ENCODE peak calls at places on chromosomes 13 and 19, in four cellular contexts. One of them, this sample, is unnamed.

GRCh38 chr19:47507924-47508553 is 6.8 kb downstream of the NAPA start:
- DNase-seq in CD4-positive, alpha-beta T cell: no peak
- DNase-seq in T-helper 17 cell: no peak
- DNase-seq in tibial nerve: no peak
- DNase-seq in this sample: no peak

GRCh38 chr19:31232871-31233270 is 116.4 kb downstream of the TSHZ3 start:
- DNase-seq in CD4-positive, alpha-beta T cell: no peak
- DNase-seq in T-helper 17 cell: no peak
- DNase-seq in tibial nerve: no peak
- DNase-seq in this sample: no peak

GRCh38 chr13:113952983-113953520 is 20.8 kb downstream of the C13orf46 start:
- DNase-seq in CD4-positive, alpha-beta T cell: no peak
- DNase-seq in T-helper 17 cell: no peak
- DNase-seq in tibial nerve: no peak
- DNase-seq in this sample: no peak

GRCh38 chr19:2047449-2048103 is 3.5 kb downstream of the MKNK2 start:
- DNase-seq in CD4-positive, alpha-beta T cell: peak; percentile 41
- DNase-seq in T-helper 17 cell: no peak
- DNase-seq in tibial nerve: no peak
- DNase-seq in this sample: no peak

GRCh38 chr13:109610517-109610916 is 175.9 kb downstream of the IRS2 start:
- DNase-seq in CD4-positive, alpha-beta T cell: peak; percentile 22
- DNase-seq in T-helper 17 cell: no peak
- DNase-seq in tibial nerve: no peak
- DNase-seq in this sample: no peak

GRCh38 chr19:29271911-29272310 is 59.0 kb upstream of the UQCRFS1 start:
- DNase-seq in CD4-positive, alpha-beta T cell: no peak
- DNase-seq in T-helper 17 cell: no peak
- DNase-seq in tibial nerve: no peak
- DNase-seq in this sample: no peak

GRCh38 chr19:6616011-6616410 is 25.1 kb upstream of the CD70 start:
- DNase-seq in CD4-positive, alpha-beta T cell: no peak
- DNase-seq in T-helper 17 cell: no peak
- DNase-seq in tibial nerve: no peak
- DNase-seq in this sample: no peak

GRCh38 chr19:30326076-30326710 is 46.0 kb upstream of the ZNF536 start:
- DNase-seq in CD4-positive, alpha-beta T cell: no peak
- DNase-seq in T-helper 17 cell: no peak
- DNase-seq in tibial nerve: no peak
- DNase-seq in this sample: no peak

GRCh38 chr13:73532582-73532981 is 473.8 kb downstream of the KLF5 start:
- DNase-seq in CD4-positive, alpha-beta T cell: no peak
- DNase-seq in T-helper 17 cell: no peak
- DNase-seq in tibial nerve: no peak
- DNase-seq in this sample: no peak

GRCh38 chr13:74891610-74892009 is 590.4 kb downstream of the TBC1D4 start:
- DNase-seq in CD4-positive, alpha-beta T cell: no peak
- DNase-seq in T-helper 17 cell: no peak
- DNase-seq in tibial nerve: no peak
- DNase-seq in this sample: no peak

GRCh38 chr19:28956421-28956820 is 256.5 kb downstream of the UQCRFS1 start:
- DNase-seq in CD4-positive, alpha-beta T cell: no peak
- DNase-seq in T-helper 17 cell: no peak
- DNase-seq in tibial nerve: no peak
- DNase-seq in this sample: no peak

GRCh38 chr19:46022431-46023310 is at the start of gene PGLYRP1:
- DNase-seq in CD4-positive, alpha-beta T cell: no peak
- DNase-seq in T-helper 17 cell: no peak
- DNase-seq in tibial nerve: no peak
- DNase-seq in this sample: no peak

GRCh38 chr19:6092329-6093286 is 17.7 kb downstream of the RFX2 start:
- DNase-seq in CD4-positive, alpha-beta T cell: no peak
- DNase-seq in T-helper 17 cell: no peak
- DNase-seq in tibial nerve: peak; percentile 58
- DNase-seq in this sample: no peak

GRCh38 chr19:58089846-58090245 is 8.2 kb downstream of the ZSCAN18 start:
- DNase-seq in CD4-positive, alpha-beta T cell: no peak
- DNase-seq in T-helper 17 cell: no peak
- DNase-seq in tibial nerve: no peak
- DNase-seq in this sample: no peak

GRCh38 chr19:37077615-37077928 is 661 bp upstream of the ZNF420 start:
- DNase-seq in CD4-positive, alpha-beta T cell: no peak
- DNase-seq in T-helper 17 cell: no peak
- DNase-seq in tibial nerve: no peak
- DNase-seq in this sample: no peak

GRCh38 chr19:38290631-38291147 is 13.4 kb upstream of the C19orf33 start:
- DNase-seq in CD4-positive, alpha-beta T cell: no peak
- DNase-seq in T-helper 17 cell: no peak
- DNase-seq in tibial nerve: no peak
- DNase-seq in this sample: no peak

GRCh38 chr19:30693179-30693578 is 321.0 kb downstream of the ZNF536 start:
- DNase-seq in CD4-positive, alpha-beta T cell: no peak
- DNase-seq in T-helper 17 cell: no peak
- DNase-seq in tibial nerve: no peak
- DNase-seq in this sample: no peak

GRCh38 chr19:31110331-31110730 is 238.9 kb downstream of the TSHZ3 start:
- DNase-seq in CD4-positive, alpha-beta T cell: no peak
- DNase-seq in T-helper 17 cell: no peak
- DNase-seq in tibial nerve: no peak
- DNase-seq in this sample: no peak

GRCh38 chr13:64709079-64709478 is 2521.1 kb downstream of the PCDH9 start:
- DNase-seq in CD4-positive, alpha-beta T cell: no peak
- DNase-seq in T-helper 17 cell: no peak
- DNase-seq in tibial nerve: no peak
- DNase-seq in this sample: no peak

GRCh38 chr13:33251131-33251629 is 34.4 kb downstream of the STARD13 start:
- DNase-seq in CD4-positive, alpha-beta T cell: no peak
- DNase-seq in T-helper 17 cell: no peak
- DNase-seq in tibial nerve: no peak
- DNase-seq in this sample: no peak

GRCh38 chr19:4439243-4439642 is 18.4 kb downstream of the UBXN6 start:
- DNase-seq in CD4-positive, alpha-beta T cell: no peak
- DNase-seq in T-helper 17 cell: no peak
- DNase-seq in tibial nerve: no peak
- DNase-seq in this sample: no peak

DNA sequence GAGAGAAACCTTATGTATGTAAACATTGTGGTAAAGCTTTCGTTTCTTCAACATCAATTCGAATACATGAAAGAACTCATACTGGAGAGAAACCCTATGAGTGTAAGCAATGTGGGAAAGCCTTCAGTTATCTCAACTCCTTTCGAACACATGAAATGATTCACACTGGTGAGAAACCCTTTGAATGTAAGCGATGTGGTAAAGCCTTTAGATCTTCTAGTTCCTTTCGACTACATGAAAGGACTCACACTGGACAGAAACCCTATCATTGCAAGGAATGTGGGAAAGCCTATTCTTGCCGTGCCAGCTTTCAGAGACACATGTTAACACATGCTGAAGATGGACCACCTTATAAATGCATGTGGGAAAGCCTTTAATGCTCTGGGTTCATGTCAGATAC is 24.7 kb downstream of the ZNF136 start:
- DNase-seq in CD4-positive, alpha-beta T cell: no peak
- DNase-seq in T-helper 17 cell: no peak
- DNase-seq in tibial nerve: no peak
- DNase-seq in this sample: no peak
- H3K9me3 ChIP-seq in CD4-positive, alpha-beta T cell: peaks cover 90% of the 10 kb centered on the region
- H3K9me3 ChIP-seq in T-helper 17 cell: peaks cover 53% of the 10 kb centered on the region
- H3K9me3 ChIP-seq in tibial nerve: peaks cover 89% of the 10 kb centered on the region
- H3K9me3 ChIP-seq in this sample: peaks cover 60% of the 10 kb centered on the region

DNA sequence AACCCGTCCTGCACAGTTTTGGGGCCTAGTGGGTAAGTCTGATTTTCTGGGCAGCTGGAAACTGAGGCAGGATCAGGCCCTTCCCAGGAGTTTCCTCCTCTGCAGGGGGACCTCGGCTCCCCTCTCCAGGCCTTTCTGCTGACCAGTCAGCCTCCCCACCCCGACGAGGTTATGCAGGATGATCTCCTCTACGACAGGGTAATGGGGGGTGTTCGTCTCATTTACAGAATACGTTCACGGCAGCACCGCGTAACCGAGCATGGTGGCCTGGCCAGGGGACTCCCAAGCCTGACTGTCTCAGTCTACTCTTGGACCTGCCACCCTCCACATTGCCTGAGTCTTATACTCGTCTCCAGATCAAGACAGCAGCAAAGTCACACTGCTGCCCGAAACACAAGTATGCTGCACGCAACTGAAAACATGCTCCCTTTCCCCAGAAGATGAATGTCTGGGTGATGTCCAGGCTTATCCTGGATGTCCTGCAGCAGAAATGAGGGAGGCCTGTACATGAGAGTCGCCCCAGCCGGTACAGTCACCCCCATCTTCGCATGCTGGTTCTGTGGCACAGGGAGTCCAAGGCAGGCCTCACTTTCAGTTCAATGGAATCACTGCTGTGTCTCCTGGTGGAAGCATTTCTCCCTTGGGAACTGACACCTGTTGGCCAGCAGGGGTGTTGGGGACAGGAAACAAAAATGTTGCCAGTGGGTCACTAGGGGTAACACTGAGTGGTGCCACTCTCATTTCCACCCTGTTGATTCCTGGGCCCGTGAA is 120.8 kb downstream of the SOX1 start:
- DNase-seq in CD4-positive, alpha-beta T cell: no peak
- DNase-seq in T-helper 17 cell: no peak
- DNase-seq in tibial nerve: no peak
- DNase-seq in this sample: no peak
- H3K9me3 ChIP-seq in CD4-positive, alpha-beta T cell: no peaks in the 10 kb centered on the region
- H3K9me3 ChIP-seq in T-helper 17 cell: no peaks in the 10 kb centered on the region
- H3K9me3 ChIP-seq in tibial nerve: no peaks in the 10 kb centered on the region
- H3K9me3 ChIP-seq in this sample: no peaks in the 10 kb centered on the region

GRCh38 chr19:23996549-23996948 is 81.9 kb downstream of the ZNF726 start:
- DNase-seq in CD4-positive, alpha-beta T cell: no peak
- DNase-seq in T-helper 17 cell: no peak
- DNase-seq in tibial nerve: no peak
- DNase-seq in this sample: no peak

GRCh38 chr19:23986623-23987022 is 71.9 kb downstream of the ZNF726 start:
- DNase-seq in CD4-positive, alpha-beta T cell: no peak
- DNase-seq in T-helper 17 cell: no peak
- DNase-seq in tibial nerve: no peak
- DNase-seq in this sample: no peak

GRCh38 chr19:23992348-23992747 is 77.7 kb downstream of the ZNF726 start:
- DNase-seq in CD4-positive, alpha-beta T cell: no peak
- DNase-seq in T-helper 17 cell: no peak
- DNase-seq in tibial nerve: no peak
- DNase-seq in this sample: no peak

DNA sequence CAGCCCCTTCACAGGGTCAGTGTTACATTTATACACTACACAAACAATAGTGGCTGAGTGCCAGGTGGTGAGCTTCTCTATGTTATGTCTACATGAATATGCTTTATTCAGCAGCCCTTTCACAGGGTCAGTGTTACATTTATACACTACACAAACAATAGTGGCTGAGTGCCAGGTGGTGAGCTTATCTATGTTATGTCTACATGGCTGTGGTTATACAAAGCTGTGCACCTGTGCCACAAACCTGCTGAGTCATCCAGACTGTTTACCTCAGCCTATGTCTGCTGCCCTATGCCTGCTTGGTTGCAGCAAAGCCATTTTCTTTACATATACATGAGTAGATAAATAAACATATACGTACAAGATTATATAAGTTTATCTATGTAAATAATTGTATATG is 76.5 kb downstream of the ZNF726 start:
- DNase-seq in CD4-positive, alpha-beta T cell: no peak
- DNase-seq in T-helper 17 cell: no peak
- DNase-seq in tibial nerve: no peak
- DNase-seq in this sample: no peak
- H3K9me3 ChIP-seq in CD4-positive, alpha-beta T cell: no peaks in the 10 kb centered on the region
- H3K9me3 ChIP-seq in T-helper 17 cell: no peaks in the 10 kb centered on the region
- H3K9me3 ChIP-seq in tibial nerve: no peaks in the 10 kb centered on the region
- H3K9me3 ChIP-seq in this sample: no peaks in the 10 kb centered on the region

DNA sequence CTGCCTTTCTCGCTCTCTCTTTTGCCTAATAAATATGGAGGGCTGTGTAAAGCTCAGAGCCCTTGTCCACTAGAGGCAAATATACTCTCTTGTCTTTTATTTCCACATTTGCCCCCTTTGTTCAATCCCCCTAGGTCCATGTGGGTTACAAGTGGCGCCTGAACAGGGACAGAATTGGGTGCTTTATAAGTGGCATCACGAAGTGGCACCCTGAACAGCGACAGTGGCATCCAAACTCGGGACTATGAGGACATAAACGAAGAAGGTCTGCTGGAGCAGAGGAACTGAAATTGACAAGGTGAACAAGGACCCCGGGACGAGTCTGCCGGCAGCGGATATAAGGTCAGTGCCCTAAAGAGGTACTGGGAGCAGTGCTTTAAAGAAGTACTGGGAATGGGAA is 4.3 kb upstream of the ZNF610 start:
- DNase-seq in CD4-positive, alpha-beta T cell: no peak
- DNase-seq in T-helper 17 cell: no peak
- DNase-seq in tibial nerve: no peak
- DNase-seq in this sample: no peak
- H3K9me3 ChIP-seq in CD4-positive, alpha-beta T cell: peaks cover 70% of the 10 kb centered on the region
- H3K9me3 ChIP-seq in T-helper 17 cell: peaks cover 30% of the 10 kb centered on the region
- H3K9me3 ChIP-seq in tibial nerve: peaks cover 42% of the 10 kb centered on the region
- H3K9me3 ChIP-seq in this sample: peaks cover 10% of the 10 kb centered on the region

GRCh38 chr19:52410276-52410675 is 12.6 kb downstream of the ZNF528 start:
- DNase-seq in CD4-positive, alpha-beta T cell: no peak
- DNase-seq in T-helper 17 cell: no peak
- DNase-seq in tibial nerve: no peak
- DNase-seq in this sample: no peak
- H3K9me3 ChIP-seq in CD4-positive, alpha-beta T cell: peaks cover 85% of the 10 kb centered on the region
- H3K9me3 ChIP-seq in T-helper 17 cell: peaks cover 28% of the 10 kb centered on the region
- H3K9me3 ChIP-seq in tibial nerve: peaks cover 63% of the 10 kb centered on the region
- H3K9me3 ChIP-seq in this sample: peaks cover 16% of the 10 kb centered on the region

GRCh38 chr19:51965583-51965982 is 21.1 kb downstream of the ZNF350 start:
- DNase-seq in CD4-positive, alpha-beta T cell: no peak
- DNase-seq in T-helper 17 cell: no peak
- DNase-seq in tibial nerve: no peak
- DNase-seq in this sample: no peak

GRCh38 chr19:51971624-51972023 is 15.0 kb downstream of the ZNF350 start:
- DNase-seq in CD4-positive, alpha-beta T cell: no peak
- DNase-seq in T-helper 17 cell: no peak
- DNase-seq in tibial nerve: no peak
- DNase-seq in this sample: no peak

DNA sequence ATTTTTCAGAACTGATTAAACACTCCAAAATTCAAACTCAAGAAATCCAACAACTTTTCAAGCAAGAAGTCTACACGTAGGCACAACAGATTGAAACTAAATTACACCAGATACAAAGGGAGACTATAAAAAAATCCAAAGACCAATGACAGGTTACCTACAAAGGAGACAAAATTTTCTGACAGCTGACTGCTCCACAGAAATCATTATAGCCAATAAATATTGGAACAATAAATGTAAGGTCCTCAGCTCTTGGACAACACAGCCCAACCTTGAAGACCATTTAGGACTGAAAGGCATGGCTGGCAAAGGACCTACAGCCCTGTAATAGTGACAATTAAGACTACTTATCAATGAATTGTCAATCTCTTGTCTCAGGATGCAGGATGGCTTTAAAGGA is 15.9 kb downstream of the ZNF350 start:
- DNase-seq in CD4-positive, alpha-beta T cell: no peak
- DNase-seq in T-helper 17 cell: no peak
- DNase-seq in tibial nerve: no peak
- DNase-seq in this sample: no peak
- H3K9me3 ChIP-seq in CD4-positive, alpha-beta T cell: peaks cover 99% of the 10 kb centered on the region
- H3K9me3 ChIP-seq in T-helper 17 cell: peaks cover 84% of the 10 kb centered on the region
- H3K9me3 ChIP-seq in tibial nerve: peaks cover 96% of the 10 kb centered on the region
- H3K9me3 ChIP-seq in this sample: peaks cover 46% of the 10 kb centered on the region

GRCh38 chr13:40313269-40314200 is 352.9 kb downstream of the FOXO1 start:
- DNase-seq in CD4-positive, alpha-beta T cell: no peak
- DNase-seq in T-helper 17 cell: no peak
- DNase-seq in tibial nerve: no peak
- DNase-seq in this sample: no peak
- H3K9me3 ChIP-seq in CD4-positive, alpha-beta T cell: no peaks in the 10 kb centered on the region
- H3K9me3 ChIP-seq in T-helper 17 cell: no peaks in the 10 kb centered on the region
- H3K9me3 ChIP-seq in tibial nerve: no peaks in the 10 kb centered on the region
- H3K9me3 ChIP-seq in this sample: no peaks in the 10 kb centered on the region

This sample was measured in Panc1.